ENCODE peak calls at places on chromosomes 3 and 15, in ten cellular contexts. N, G, V, W, P, I, J, D, S and M are unnamed samples. For H3K36me3 and H3K4me1, the result is how much of the 10 kb centered on the place peaks cover.

GRCh38 chr3:176561826-176562225 is 635.5 kb downstream of the TBL1XR1 start:
- DNase-seq in N (no peak), G (no peak), V (no peak), W (no peak), P (no peak), I (no peak), J (no peak), D (no peak), S (no peak), M (no peak)

GRCh38 chr3:127534161-127534451 is 56.4 kb downstream of the TPRA1 start:
- DNase-seq in N (no peak), G (no peak), V (no peak), W (no peak), P (no peak), I (no peak), J (no peak), D (no peak), S (no peak), M (no peak)

GRCh38 chr15:92898988-92899909 is 875 bp upstream of the CHD2 start:
- DNase-seq in N (no peak), G (no peak), V (no peak), W (no peak), P (no peak), I (no peak), J (no peak), D (no peak), S (no peak), M (peak)

GRCh38 chr15:93007994-93008393 is 81.0 kb downstream of the RGMA start:
- DNase-seq in N (no peak), G (no peak), V (no peak), W (no peak), P (no peak), I (no peak), J (no peak), D (no peak), S (no peak), M (no peak)

GRCh38 chr3:149572796-149573414 is 84.9 kb downstream of the WWTR1 start:
- DNase-seq in N (peak), G (no peak), V (no peak), W (no peak), P (peak), I (peak), J (no peak), D (no peak), S (no peak), M (no peak)

GRCh38 chr3:178060406-178060805 is 475.8 kb upstream of the KCNMB2 start:
- DNase-seq in N (peak), G (no peak), V (no peak), W (no peak), P (peak), I (peak), J (peak), D (no peak), S (no peak), M (no peak)

GRCh38 chr3:106842151-106842550 is 535.1 kb upstream of the CCDC54 start:
- DNase-seq in N (no peak), G (no peak), V (no peak), W (no peak), P (no peak), I (no peak), J (no peak), D (no peak), S (no peak), M (no peak)

GRCh38 chr3:145776782-145777408 is 384.1 kb downstream of the PLOD2 start:
- DNase-seq in N (no peak), G (no peak), V (peak), W (no peak), P (peak), I (peak), J (no peak), D (peak), S (peak), M (peak)

GRCh38 chr3:129087138-129087702 is 26.6 kb downstream of the GP9 start:
- DNase-seq in N (peak), G (no peak), V (peak), W (peak), P (peak), I (peak), J (peak), D (no peak), S (peak), M (peak)

GRCh38 chr15:63107895-63108546 is 13.6 kb upstream of the LACTB start:
- DNase-seq in N (no peak), G (no peak), V (no peak), W (no peak), P (no peak), I (peak), J (no peak), D (no peak), S (peak), M (no peak)

GRCh38 chr3:126837773-126838172 is 133.7 kb downstream of the CHCHD6 start:
- DNase-seq in N (no peak), G (no peak), V (no peak), W (no peak), P (no peak), I (no peak), J (peak), D (no peak), S (no peak), M (no peak)

DNA sequence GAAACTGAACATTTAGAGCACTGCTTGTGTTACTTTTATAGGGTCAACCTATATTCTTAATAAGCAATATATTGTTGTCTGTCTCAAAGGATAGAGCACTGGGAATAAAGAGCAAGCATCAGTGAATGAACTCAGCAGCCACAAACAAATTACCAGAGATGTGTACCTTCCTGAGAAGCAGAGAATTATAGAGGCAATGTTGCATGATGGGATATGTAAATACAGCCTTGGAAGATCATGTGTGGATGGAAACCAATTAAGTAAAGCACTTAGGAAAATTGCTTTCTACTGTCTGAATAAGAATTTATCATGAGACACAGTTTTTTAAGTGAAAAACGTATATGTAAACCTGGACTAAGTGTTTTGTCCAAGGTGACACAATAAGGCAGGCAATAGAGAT is 847.9 kb downstream of the TUSC7 start:
- DNase-seq in N (no peak), G (no peak), V (no peak), W (no peak), P (no peak), I (no peak), J (no peak), D (no peak), S (no peak), M (no peak)
- H3K36me3 ChIP-seq in N (under half), G (under half), V (under half), W (under half), P (under half), I (under half), J (under half), D (under half), S (under half), M (under half)

GRCh38 chr3:193845144-193845543 is 252.1 kb downstream of the OPA1 start:
- DNase-seq in N (no peak), G (no peak), V (no peak), W (no peak), P (no peak), I (no peak), J (no peak), D (no peak), S (no peak), M (no peak)
- H3K4me1 ChIP-seq in N (under half), G (under half), V (under half), W (under half), P (under half), I (under half), J (under half), D (under half), S (under half), M (under half)

GRCh38 chr3:172346161-172346560 is 102.1 kb downstream of the GHSR start:
- DNase-seq in N (no peak), G (no peak), V (no peak), W (no peak), P (no peak), I (no peak), J (no peak), D (no peak), S (no peak), M (no peak)
- H3K36me3 ChIP-seq in N (half or more), G (half or more), V (half or more), W (under half), P (half or more), I (under half), J (half or more), D (under half), S (under half), M (under half)

GRCh38 chr3:158763421-158763820 is 31.2 kb upstream of the RARRES1 start:
- DNase-seq in N (no peak), G (no peak), V (no peak), W (no peak), P (no peak), I (no peak), J (no peak), D (no peak), S (no peak), M (peak)
- H3K4me1 ChIP-seq in N (under half), G (under half), V (under half), W (under half), P (under half), I (under half), J (under half), D (under half), S (under half), M (under half)

GRCh38 chr15:90084876-90085423 is 17.3 kb downstream of the IDH2 start:
- DNase-seq in N (no peak), G (no peak), V (no peak), W (no peak), P (no peak), I (no peak), J (no peak), D (no peak), S (no peak), M (no peak)
- H3K36me3 ChIP-seq in N (half or more), G (half or more), V (half or more), W (under half), P (under half), I (under half), J (half or more), D (half or more), S (under half), M (under half)

DNA sequence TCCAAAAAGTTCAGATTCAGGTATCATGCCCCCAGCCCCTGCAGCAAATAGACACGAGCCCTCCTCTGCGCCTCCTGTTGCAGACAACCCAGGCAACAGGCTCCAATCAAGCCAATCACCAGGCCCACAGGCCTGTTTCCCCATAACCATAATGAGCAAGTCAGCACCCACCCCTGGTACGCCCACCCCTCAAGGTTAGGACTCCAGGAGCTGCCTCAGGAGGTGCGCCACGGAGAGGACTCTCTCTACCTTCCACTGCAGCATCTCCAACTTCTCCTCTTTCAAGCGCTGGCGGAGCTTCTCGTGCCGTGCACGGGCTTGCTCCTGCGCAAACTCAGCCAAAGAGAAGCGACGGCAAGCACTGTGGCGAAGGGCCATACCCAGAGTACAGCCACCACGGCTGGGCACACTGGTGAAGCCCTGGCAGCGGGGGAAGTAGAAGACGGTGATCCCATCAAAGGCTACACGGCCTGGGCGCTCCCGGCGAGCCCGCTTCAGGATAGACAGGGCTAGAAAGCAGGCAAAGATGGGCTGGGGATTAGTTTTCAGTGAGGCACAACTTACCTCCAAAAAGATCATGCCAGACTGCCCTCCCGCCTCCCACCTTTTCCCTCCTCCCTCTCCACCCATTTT is 8.5 kb downstream of the CSRNP1 start:
- DNase-seq in N (no peak), G (no peak), V (no peak), W (no peak), P (no peak), I (no peak), J (peak), D (no peak), S (no peak), M (no peak)
- H3K4me1 ChIP-seq in N (under half), G (half or more), V (half or more), W (under half), P (half or more), I (under half), J (half or more), D (under half), S (under half), M (half or more)

GRCh38 chr3:184142199-184142598 is 7.0 kb downstream of the EIF2B5 start:
- DNase-seq in N (no peak), G (no peak), V (no peak), W (no peak), P (no peak), I (no peak), J (no peak), D (no peak), S (no peak), M (no peak)
- H3K36me3 ChIP-seq in N (half or more), G (half or more), V (half or more), W (under half), P (half or more), I (under half), J (half or more), D (under half), S (under half), M (under half)

DNA sequence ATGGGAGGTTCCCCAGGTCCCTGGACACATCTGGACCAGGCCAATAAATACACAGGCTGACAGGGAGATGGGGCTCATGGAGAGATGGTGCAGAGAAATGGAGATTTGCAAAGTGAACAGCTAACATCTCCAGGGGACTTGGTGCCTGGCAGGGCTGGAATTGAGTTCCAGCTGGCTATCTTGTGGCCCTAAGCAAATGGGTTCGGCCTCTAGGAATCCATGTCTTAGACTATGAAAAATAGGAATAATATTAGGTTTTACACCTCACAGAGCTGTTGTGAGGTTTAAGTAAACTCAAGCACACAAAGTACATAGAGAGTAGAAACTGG is 82.9 kb upstream of the SPATA12 start:
- DNase-seq in N (no peak), G (no peak), V (no peak), W (no peak), P (no peak), I (no peak), J (no peak), D (no peak), S (no peak), M (no peak)
- H3K4me1 ChIP-seq in N (under half), G (under half), V (under half), W (under half), P (under half), I (under half), J (under half), D (under half), S (under half), M (under half)

GRCh38 chr3:194434503-194434902 is 35.4 kb upstream of the GP5 start:
- DNase-seq in N (no peak), G (no peak), V (no peak), W (no peak), P (no peak), I (no peak), J (no peak), D (no peak), S (no peak), M (no peak)
- H3K36me3 ChIP-seq in N (half or more), G (half or more), V (half or more), W (under half), P (half or more), I (under half), J (under half), D (under half), S (under half), M (under half)